ENCODE peak calls at places on chromosomes 3 and 15, in eight cellular contexts. B is caudate nucleus; J is SJSA1; N is LoVo; T is brain microvascular endothelial cell; Z is Daoy; K is cardiac muscle cell; F is stimulated activated CD4-positive, alpha-beta T cell treated with anti-CD3 and anti-CD28 coated beads, Interleukin-2, amount 100 ng/mL, for 48 hours. O is an unnamed sample.

GRCh38 chr3:73874596-73874995 is 249.9 kb upstream of the PDZRN3 start:
- DNase-seq in B (no peak), J (no peak), N (no peak), T (no peak), Z (no peak), K (no peak), F (no peak), O (no peak)

GRCh38 chr15:84079885-84080777 is 155.4 kb upstream of the GOLGA6L4 start:
- DNase-seq in B (peak), J (no peak), N (no peak), T (no peak), Z (peak), K (peak), F (peak), O (peak)

GRCh38 chr3:4313606-4314308 is 10.6 kb downstream of the SETMAR start:
- DNase-seq in B (no peak), J (no peak), N (no peak), T (peak), Z (peak), K (no peak), F (no peak), O (no peak)

GRCh38 chr3:41933154-41933676 is 28.7 kb downstream of the ULK4 start:
- DNase-seq in B (no peak), J (no peak), N (peak), T (peak), Z (peak), K (no peak), F (no peak), O (no peak)

GRCh38 chr15:64426845-64427465 is 33.4 kb upstream of the ZNF609 start:
- DNase-seq in B (no peak), J (no peak), N (peak), T (no peak), Z (no peak), K (peak), F (no peak), O (no peak)

GRCh38 chr3:150409527-150410310 is 1.6 kb downstream of the TSC22D2 start:
- DNase-seq in B (peak), J (peak), N (peak), T (peak), Z (peak), K (peak), F (peak), O (peak)

GRCh38 chr3:39443530-39443929 is 23.9 kb upstream of the MOBP start:
- DNase-seq in B (no peak), J (no peak), N (no peak), T (no peak), Z (no peak), K (no peak), F (no peak), O (no peak)

GRCh38 chr15:55277116-55277564 is 12.5 kb downstream of the RAB27A start:
- DNase-seq in B (no peak), J (no peak), N (no peak), T (no peak), Z (peak), K (no peak), F (peak), O (peak)

GRCh38 chr15:84725001-84725491 is 9.1 kb upstream of the SEC11A start:
- DNase-seq in B (no peak), J (no peak), N (no peak), T (peak), Z (peak), K (no peak), F (no peak), O (no peak)

GRCh38 chr3:183518446-183519185 is 36.9 kb downstream of the KLHL6 start:
- DNase-seq in B (no peak), J (no peak), N (no peak), T (no peak), Z (no peak), K (no peak), F (no peak), O (no peak)

GRCh38 chr3:177679568-177680441 is 482.5 kb upstream of the TBL1XR1 start:
- DNase-seq in B (no peak), J (no peak), N (no peak), T (peak), Z (peak), K (no peak), F (no peak), O (no peak)

GRCh38 chr15:20344601-20345400 is 196.8 kb downstream of the GOLGA6L6 start:
- DNase-seq in B (no peak), J (no peak), N (no peak), T (no peak), Z (peak), K (no peak), F (no peak), O (no peak)

GRCh38 chr3:193771736-193772135 is 178.7 kb downstream of the OPA1 start:
- DNase-seq in B (no peak), J (peak), N (no peak), T (no peak), Z (no peak), K (no peak), F (no peak), O (no peak)

GRCh38 chr3:11212784-11213183 is 58.5 kb downstream of the HRH1 start:
- DNase-seq in B (no peak), J (no peak), N (no peak), T (no peak), Z (peak), K (no peak), F (no peak), O (no peak)

GRCh38 chr3:161142486-161142885 is 37.3 kb upstream of the B3GALNT1 start:
- DNase-seq in B (no peak), J (no peak), N (no peak), T (no peak), Z (no peak), K (no peak), F (no peak), O (no peak)

GRCh38 chr3:189572249-189572648 is 58.9 kb upstream of the TP63 start:
- DNase-seq in B (no peak), J (no peak), N (no peak), T (no peak), Z (no peak), K (no peak), F (no peak), O (no peak)

GRCh38 chr3:17301271-17301670 is 416.5 kb downstream of the PLCL2 start:
- DNase-seq in B (no peak), J (no peak), N (no peak), T (no peak), Z (no peak), K (no peak), F (no peak), O (no peak)

GRCh38 chr3:124572851-124573405 is 157.3 kb upstream of the UMPS start:
- DNase-seq in B (no peak), J (no peak), N (no peak), T (no peak), Z (no peak), K (no peak), F (no peak), O (no peak)

GRCh38 chr3:48140284-48140683 is 47.9 kb downstream of the CDC25A start:
- DNase-seq in B (no peak), J (no peak), N (no peak), T (no peak), Z (no peak), K (peak), F (no peak), O (no peak)

GRCh38 chr3:194977341-194977740 is 291.7 kb downstream of the FAM43A start:
- DNase-seq in B (no peak), J (peak), N (no peak), T (no peak), Z (no peak), K (no peak), F (no peak), O (no peak)

GRCh38 chr3:28973621-28974020 is 307.2 kb upstream of the RBMS3 start:
- DNase-seq in B (no peak), J (no peak), N (no peak), T (peak), Z (no peak), K (no peak), F (no peak), O (no peak)

GRCh38 chr3:98746122-98746521 is 17.0 kb upstream of the ST3GAL6 start:
- DNase-seq in B (no peak), J (no peak), N (no peak), T (no peak), Z (no peak), K (no peak), F (no peak), O (no peak)

GRCh38 chr3:98986073-98986472 is 84.6 kb upstream of the DCBLD2 start:
- DNase-seq in B (no peak), J (no peak), N (no peak), T (peak), Z (peak), K (peak), F (no peak), O (no peak)

GRCh38 chr3:5479229-5479799 is 291.8 kb downstream of the EDEM1 start:
- DNase-seq in B (no peak), J (no peak), N (peak), T (no peak), Z (no peak), K (no peak), F (no peak), O (no peak)

GRCh38 chr3:141279074-141279945 is 47.7 kb downstream of the PXYLP1 start:
- DNase-seq in B (no peak), J (no peak), N (no peak), T (no peak), Z (peak), K (peak), F (no peak), O (no peak)

GRCh38 chr3:147730311-147730710 is 321.1 kb downstream of the ZIC1 start:
- DNase-seq in B (no peak), J (no peak), N (no peak), T (no peak), Z (no peak), K (peak), F (no peak), O (no peak)

GRCh38 chr15:100571592-100572167 is 30.3 kb downstream of the LINS1 start:
- DNase-seq in B (no peak), J (no peak), N (no peak), T (no peak), Z (no peak), K (no peak), F (no peak), O (no peak)

GRCh38 chr15:82750831-82751181 is 41.1 kb upstream of the AP3B2 start:
- DNase-seq in B (no peak), J (no peak), N (no peak), T (no peak), Z (no peak), K (no peak), F (no peak), O (no peak)

GRCh38 chr3:150737874-150738679 is 24.9 kb downstream of the SIAH2 start:
- DNase-seq in B (no peak), J (no peak), N (peak), T (peak), Z (peak), K (no peak), F (peak), O (no peak)

GRCh38 chr15:37801529-37801928 is 132.9 kb upstream of the TMCO5A start:
- DNase-seq in B (no peak), J (no peak), N (no peak), T (no peak), Z (no peak), K (no peak), F (no peak), O (no peak)

GRCh38 chr3:13144163-13145023 is 71.2 kb upstream of the IQSEC1 start:
- DNase-seq in B (no peak), J (no peak), N (no peak), T (no peak), Z (no peak), K (no peak), F (no peak), O (no peak)

GRCh38 chr3:149247929-149248691 is 26.5 kb upstream of the CP start:
- DNase-seq in B (no peak), J (no peak), N (peak), T (peak), Z (peak), K (peak), F (peak), O (no peak)

GRCh38 chr15:31202953-31203352 is 101.4 kb upstream of the TRPM1 start:
- DNase-seq in B (no peak), J (no peak), N (no peak), T (no peak), Z (no peak), K (no peak), F (no peak), O (no peak)

GRCh38 chr15:41490355-41490754 is 3.3 kb upstream of the ITPKA start:
- DNase-seq in B (no peak), J (peak), N (peak), T (peak), Z (peak), K (no peak), F (no peak), O (no peak)

GRCh38 chr3:14351617-14352001 is 50.8 kb upstream of the SLC6A6 start:
- DNase-seq in B (no peak), J (no peak), N (no peak), T (no peak), Z (no peak), K (no peak), F (no peak), O (no peak)

GRCh38 chr3:71987089-71987735 is 202.3 kb upstream of the PROK2 start:
- DNase-seq in B (no peak), J (no peak), N (no peak), T (peak), Z (peak), K (no peak), F (no peak), O (no peak)